ENCODE peak calls at places on chromosomes 1 and 21, in six cellular contexts. W, X, Z, E, L and Q are unnamed samples.

GRCh38 chr1:22402336-22403053 is 49.2 kb upstream of the ZBTB40 start:
- DNase-seq in L (no peak), W (no peak), Z (no peak), E (no peak), X (no peak), Q (no peak)

GRCh38 chr1:167099851-167100250 is 6.0 kb downstream of the STYXL2 start:
- DNase-seq in E (no peak), L (no peak), Z (no peak), X (no peak), W (no peak), Q (no peak)

GRCh38 chr1:18463984-18464664 is 16.6 kb upstream of the KLHDC7A start:
- DNase-seq in L (no peak), Z (no peak), E (no peak), W (no peak), X (peak), Q (no peak)

GRCh38 chr1:29230553-29231378 is at the start of gene MECR:
- DNase-seq in X (peak), E (peak), W (peak), Z (peak), L (peak), Q (peak)

GRCh38 chr1:58979085-58979484 is 195.2 kb upstream of the JUN start:
- DNase-seq in X (no peak), E (no peak), Z (no peak), W (no peak), L (no peak), Q (peak)

GRCh38 chr1:54699936-54700525 is 15.6 kb upstream of the TTC4 start:
- DNase-seq in E (no peak), Z (no peak), L (no peak), W (no peak), X (no peak), Q (no peak)

GRCh38 chr1:110234691-110235090 is 24.6 kb downstream of the KCNC4 start:
- DNase-seq in W (no peak), E (no peak), L (no peak), Z (no peak), X (no peak), Q (no peak)

GRCh38 chr1:13941315-13941714 is 241.3 kb downstream of the PRDM2 start:
- DNase-seq in L (no peak), W (no peak), Z (no peak), E (no peak), X (no peak), Q (no peak)

GRCh38 chr1:33169290-33170055 is 12.4 kb downstream of the TRIM62 start:
- DNase-seq in L (no peak), W (no peak), E (no peak), Z (no peak), X (no peak), Q (no peak)

GRCh38 chr1:30083800-30084464 is 639.5 kb downstream of the MATN1 start:
- DNase-seq in L (no peak), X (peak), Z (peak), E (no peak), W (peak), Q (peak)

GRCh38 chr1:212491454-212491853 is 58.7 kb downstream of the NENF start:
- DNase-seq in Z (no peak), W (no peak), E (no peak), L (no peak), X (no peak), Q (peak)

GRCh38 chr21:32886339-32886738 is 114.8 kb upstream of the PAXBP1 start:
- DNase-seq in L (no peak), E (no peak), Z (no peak), W (no peak), X (peak), Q (no peak)

GRCh38 chr1:178849932-178850331 is 20.9 kb downstream of the ANGPTL1 start:
- DNase-seq in X (no peak), L (no peak), E (no peak), Z (no peak), W (no peak), Q (no peak)
- TF ChIP-seq MAX in X (no peak), L (no peak), E (no peak), Z (no peak), W (no peak), Q (no peak)

GRCh38 chr1:224217655-224218615 is 34.9 kb downstream of the DEGS1 start:
- DNase-seq in Z (no peak), L (no peak), X (no peak), E (no peak), W (no peak), Q (no peak)
- TF ChIP-seq CTCF in Z (no peak), L (no peak), X (no peak), E (no peak), W (no peak), Q (no peak)

DNA sequence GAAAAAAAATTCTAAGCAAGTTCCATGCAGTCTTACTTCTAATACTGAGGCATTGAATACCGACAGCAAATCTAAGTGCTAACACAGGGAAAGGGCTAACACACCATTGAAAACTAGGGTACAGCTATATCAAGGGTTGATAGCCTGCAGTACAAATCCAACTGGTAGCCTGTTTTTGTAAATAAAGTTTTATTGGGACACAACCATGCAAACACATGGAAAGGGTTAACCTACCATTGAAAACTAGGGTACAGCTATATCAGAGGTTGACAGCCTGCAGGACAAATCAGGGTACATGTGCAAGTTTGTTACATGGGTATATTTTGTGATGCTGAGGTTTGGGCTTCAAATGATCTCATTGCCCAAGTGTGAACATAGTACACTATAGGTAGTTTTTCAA is 212.9 kb downstream of the HIVEP3 start:
- DNase-seq in L (no peak), W (no peak), E (no peak), Z (no peak), X (no peak), Q (no peak)
- TF ChIP-seq MYC in L (no peak), W (no peak), E (no peak), Z (no peak), X (no peak), Q (no peak)

DNA sequence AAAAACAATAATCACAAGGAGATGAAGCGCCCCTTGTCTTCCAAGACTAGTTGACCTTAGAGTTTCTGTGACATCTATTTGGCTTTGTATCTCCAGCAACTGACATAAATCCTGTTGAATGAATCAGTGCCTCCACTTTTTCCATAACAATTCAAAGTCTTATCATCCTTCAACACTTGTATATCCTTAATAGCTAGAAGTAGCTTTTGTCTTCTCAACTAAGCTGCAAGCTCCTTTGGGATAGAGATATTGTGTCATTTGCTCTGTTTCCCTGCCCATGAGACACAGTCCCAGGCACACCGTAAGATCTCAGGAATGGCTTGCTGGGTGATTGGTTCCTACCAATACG is 5.7 kb downstream of the PIGR start:
- DNase-seq in X (no peak), W (no peak), E (no peak), L (no peak), Z (no peak), Q (no peak)
- TF ChIP-seq MAX in X (no peak), W (no peak), E (no peak), L (no peak), Z (no peak), Q (no peak)